ENCODE peak calls at places on chromosomes 1 and 21, in four cellular contexts. C is left lung, H is adipocyte, S is right atrium auricular region. F is an unnamed sample.
A peak's percentile ranks its signal among the peaks of the same experiment; 100 is the strongest.

GRCh38 chr1:211345719-211346118 is 19.1 kb downstream of the TRAF5 start:
- DNase-seq in C (no peak), H (no peak), S (no peak), F (no peak)

GRCh38 chr1:221256773-221257172 is 377.5 kb downstream of the HLX start:
- DNase-seq in C (no peak), H (no peak), S (no peak), F (no peak)

GRCh38 chr1:204828352-204828850 is 42.3 kb upstream of the NFASC start:
- DNase-seq in C (peak; percentile 81), H (peak; percentile 44), S (no peak), F (peak; percentile 10)

GRCh38 chr1:232014941-232015340 is 388.4 kb downstream of the DISC1 start:
- DNase-seq in C (no peak), H (no peak), S (no peak), F (no peak)

GRCh38 chr1:43781574-43781973 is 74.2 kb downstream of the ST3GAL3 start:
- DNase-seq in C (no peak), H (no peak), S (no peak), F (no peak)

GRCh38 chr1:230877924-230878583 is 9.7 kb upstream of the C1orf198 start:
- DNase-seq in C (no peak), H (no peak), S (no peak), F (no peak)

GRCh38 chr21:34075760-34076159 is 2.4 kb downstream of the MRPS6 start:
- DNase-seq in C (no peak), H (peak; percentile 19), S (no peak), F (no peak)

GRCh38 chr1:96388421-96389310 is 332.9 kb upstream of the PTBP2 start:
- DNase-seq in C (no peak), H (peak; percentile 67), S (no peak), F (no peak)

GRCh38 chr1:44076093-44076492 is 42.5 kb upstream of the KLF17 start:
- DNase-seq in C (no peak), H (no peak), S (no peak), F (no peak)

GRCh38 chr1:229943988-229944743 is 122.9 kb upstream of the GALNT2 start:
- DNase-seq in C (no peak), H (no peak), S (no peak), F (no peak)

GRCh38 chr1:166951050-166951449 is 24.3 kb downstream of the ILDR2 start:
- DNase-seq in C (no peak), H (no peak), S (no peak), F (no peak)

GRCh38 chr1:244388961-244389360 is 62.7 kb downstream of the ADSS2 start:
- DNase-seq in C (no peak), H (peak; percentile 28), S (no peak), F (no peak)

GRCh38 chr1:51726544-51727225 is 109.8 kb downstream of the OSBPL9 start:
- DNase-seq in C (no peak), H (no peak), S (no peak), F (no peak)

GRCh38 chr1:15501208-15502032 is 22.6 kb downstream of the CASP9 start:
- DNase-seq in C (peak; percentile 87), H (peak; percentile 79), S (no peak), F (peak; percentile 19)

GRCh38 chr1:183777359-183777758 is 27.6 kb upstream of the RGL1 start:
- DNase-seq in C (no peak), H (peak; percentile 48), S (no peak), F (no peak)

GRCh38 chr1:51283977-51284376 is 46.4 kb downstream of the TTC39A start:
- DNase-seq in C (no peak), H (no peak), S (no peak), F (no peak)

GRCh38 chr1:43358121-43358745 is 548 bp upstream of the CDC20 start:
- DNase-seq in C (no peak), H (no peak), S (no peak), F (no peak)

GRCh38 chr1:38991638-38992449 is 768 bp downstream of the AKIRIN1 start:
- DNase-seq in C (no peak), H (peak; percentile 71), S (peak; percentile 59), F (no peak)

GRCh38 chr1:171916315-171916771 is 75.0 kb downstream of the DNM3 start:
- DNase-seq in C (no peak), H (no peak), S (no peak), F (no peak)

GRCh38 chr1:229406798-229407197 is 27.1 kb downstream of the ACTA1 start:
- DNase-seq in C (no peak), H (no peak), S (no peak), F (no peak)

GRCh38 chr1:154446292-154446691 is 41.1 kb downstream of the IL6R start:
- DNase-seq in C (no peak), H (peak; percentile 64), S (no peak), F (no peak)

GRCh38 chr21:21851657-21852056 is 853.4 kb downstream of the NCAM2 start:
- DNase-seq in C (no peak), H (peak; percentile 25), S (no peak), F (no peak)

GRCh38 chr1:159089184-159089791 is 12.7 kb upstream of the AIM2 start:
- DNase-seq in C (no peak), H (no peak), S (no peak), F (no peak)

GRCh38 chr1:34781071-34781843 is at the start of gene GJB3:
- DNase-seq in C (peak; percentile 79), H (peak; percentile 37), S (no peak), F (no peak)

GRCh38 chr21:35044128-35044527 is 5.0 kb downstream of the RUNX1 start:
- DNase-seq in C (no peak), H (no peak), S (no peak), F (no peak)

GRCh38 chr1:119743776-119744597 is 24.7 kb downstream of the HMGCS2 start:
- DNase-seq in C (no peak), H (peak; percentile 86), S (no peak), F (no peak)

GRCh38 chr21:36792505-36792967 is 93.6 kb downstream of the SIM2 start:
- DNase-seq in C (no peak), H (no peak), S (peak; percentile 23), F (no peak)

GRCh38 chr1:156383023-156383422 is 14.0 kb downstream of the RHBG start:
- DNase-seq in C (peak; percentile 63), H (peak; percentile 79), S (no peak), F (no peak)

GRCh38 chr1:200530551-200531261 is 89.8 kb downstream of the KIF14 start:
- DNase-seq in C (no peak), H (no peak), S (no peak), F (peak; percentile 17)

GRCh38 chr1:192620096-192620495 is 15.9 kb upstream of the RGS13 start:
- DNase-seq in C (no peak), H (peak; percentile 36), S (no peak), F (no peak)

GRCh38 chr1:35619237-35620121 is 21.8 kb downstream of the PSMB2 start:
- DNase-seq in C (no peak), H (no peak), S (no peak), F (no peak)

GRCh38 chr1:221611930-221612777 is 129.7 kb downstream of the DUSP10 start:
- DNase-seq in C (no peak), H (peak; percentile 90), S (peak; percentile 77), F (no peak)

GRCh38 chr21:34722684-34723300 is 54.0 kb downstream of the CLIC6 start:
- DNase-seq in C (no peak), H (no peak), S (no peak), F (no peak)

GRCh38 chr1:209876091-209876800 is 48.5 kb downstream of the UTP25 start:
- DNase-seq in C (no peak), H (no peak), S (no peak), F (no peak)

GRCh38 chr21:42269382-42269781 is 45.8 kb downstream of the TFF3 start:
- DNase-seq in C (peak; percentile 65), H (no peak), S (no peak), F (no peak)

GRCh38 chr1:80036690-80037432 is 1030.3 kb upstream of the ADGRL4 start:
- DNase-seq in C (no peak), H (peak; percentile 16), S (no peak), F (no peak)
- H3K9me3 ChIP-seq in C (no peaks in the 10 kb centered on the region), H (no peaks in the 10 kb centered on the region), S (no peaks in the 10 kb centered on the region), F (no peaks in the 10 kb centered on the region)

GRCh38 chr1:152394151-152394550 is 19.9 kb downstream of the CRNN start:
- DNase-seq in C (no peak), H (no peak), S (no peak), F (no peak)
- H3K9me3 ChIP-seq in C (no peaks in the 10 kb centered on the region), H (no peaks in the 10 kb centered on the region), S (no peaks in the 10 kb centered on the region), F (no peaks in the 10 kb centered on the region)

DNA sequence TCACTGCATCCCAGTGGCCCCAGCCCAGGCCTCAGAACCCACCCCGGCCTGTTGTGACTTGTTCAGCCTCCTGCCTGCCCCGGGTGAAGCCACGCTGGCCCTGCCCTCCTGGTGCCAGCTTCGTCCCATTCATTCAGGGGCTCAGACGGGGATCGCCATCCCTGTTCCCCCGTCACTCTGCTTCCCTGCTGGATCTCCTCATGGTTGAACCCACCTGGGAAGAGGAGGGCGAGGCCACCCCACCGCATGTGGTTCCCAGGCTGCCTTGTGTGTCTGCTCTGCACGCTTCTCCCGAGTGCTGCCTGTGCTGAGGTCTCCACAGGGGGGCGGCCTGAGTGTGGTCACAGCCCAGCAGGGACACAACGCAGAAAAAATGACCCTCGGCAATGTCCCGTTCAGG is 108.2 kb upstream of the ACTRT2 start:
- DNase-seq in C (no peak), H (no peak), S (no peak), F (no peak)
- H3K9me3 ChIP-seq in C (no peaks in the 10 kb centered on the region), H (no peaks in the 10 kb centered on the region), S (no peaks in the 10 kb centered on the region), F (no peaks in the 10 kb centered on the region)

DNA sequence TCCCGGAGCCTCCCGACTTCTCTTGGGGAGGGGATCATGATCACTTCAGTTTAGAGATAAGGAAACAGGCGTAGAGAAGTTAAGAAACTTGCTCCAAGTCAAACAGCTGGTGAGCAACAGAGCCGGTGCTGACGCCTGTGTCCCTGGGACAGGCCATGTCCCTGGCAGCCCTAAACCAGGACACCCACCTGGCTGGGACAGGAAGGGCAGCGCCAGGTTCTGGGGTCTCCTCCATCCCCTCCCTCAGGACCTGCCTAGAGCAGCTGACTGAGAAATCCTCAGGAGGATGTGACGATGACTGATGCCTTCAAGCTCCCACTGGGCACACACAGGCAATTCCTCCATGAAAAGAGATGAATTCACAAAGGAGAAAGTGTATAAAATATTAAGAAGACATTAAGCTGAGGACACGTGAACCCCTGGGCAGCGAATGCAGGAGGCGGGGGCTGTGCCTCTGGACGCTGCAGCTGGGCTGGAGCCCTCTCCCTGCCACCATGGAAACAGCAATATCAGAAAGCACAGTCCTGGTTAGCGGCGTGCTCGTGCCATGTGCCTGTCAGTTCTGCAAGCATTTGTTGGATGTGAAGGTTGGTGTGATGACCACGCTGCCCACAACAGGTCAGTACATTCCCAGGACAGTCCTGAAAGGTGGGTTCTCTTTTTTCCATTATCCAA is 40.1 kb upstream of the C1orf174 start:
- DNase-seq in C (no peak), H (no peak), S (no peak), F (no peak)
- H3K9me3 ChIP-seq in C (peaks cover 21% of the 10 kb centered on the region), H (peaks cover 18% of the 10 kb centered on the region), S (peaks cover 18% of the 10 kb centered on the region), F (no peaks in the 10 kb centered on the region)

GRCh38 chr21:8994640-8995511 is 1526.5 kb upstream of the TPTE start:
- DNase-seq in C (no peak), H (no peak), S (no peak), F (no peak)
- H3K9me3 ChIP-seq in C (peaks cover 66% of the 10 kb centered on the region), H (no peaks in the 10 kb centered on the region), S (no peaks in the 10 kb centered on the region), F (peaks cover 4% of the 10 kb centered on the region)

GRCh38 chr1:4056989-4057388 is 156.9 kb upstream of the C1orf174 start:
- DNase-seq in C (peak; percentile 34), H (no peak), S (no peak), F (no peak)
- H3K9me3 ChIP-seq in C (no peaks in the 10 kb centered on the region), H (no peaks in the 10 kb centered on the region), S (no peaks in the 10 kb centered on the region), F (no peaks in the 10 kb centered on the region)

F was measured in T-helper 17 cell.